ENCODE peak calls at places on chromosomes 13 and 19, in five cellular contexts. One of them, this sample, is unnamed.

GRCh38 chr13:28301839-28302238 is 163.5 kb downstream of the PAN3 start:
- DNase-seq in heart right ventricle: no peak
- DNase-seq in ascending aorta: no peak
- DNase-seq in HCT116: no peak
- DNase-seq in SK-N-SH: no peak
- DNase-seq in this sample: no peak

GRCh38 chr13:41457589-41458186 is 338 bp downstream of the RGCC start:
- DNase-seq in heart right ventricle: peak; percentile 22
- DNase-seq in ascending aorta: no peak
- DNase-seq in HCT116: no peak
- DNase-seq in SK-N-SH: peak; percentile 66
- DNase-seq in this sample: no peak

GRCh38 chr13:95420501-95420900 is 119.2 kb upstream of the ABCC4 start:
- DNase-seq in heart right ventricle: no peak
- DNase-seq in ascending aorta: no peak
- DNase-seq in HCT116: no peak
- DNase-seq in SK-N-SH: no peak
- DNase-seq in this sample: no peak

GRCh38 chr13:86383151-86383550 is 583.9 kb upstream of the SLITRK6 start:
- DNase-seq in heart right ventricle: no peak
- DNase-seq in ascending aorta: no peak
- DNase-seq in HCT116: no peak
- DNase-seq in SK-N-SH: no peak
- DNase-seq in this sample: no peak

GRCh38 chr13:33872005-33872351 is 54.0 kb downstream of the RFC3 start:
- DNase-seq in heart right ventricle: no peak
- DNase-seq in ascending aorta: no peak
- DNase-seq in HCT116: no peak
- DNase-seq in SK-N-SH: no peak
- DNase-seq in this sample: no peak

GRCh38 chr13:77492982-77493381 is 42.5 kb upstream of the SCEL start:
- DNase-seq in heart right ventricle: no peak
- DNase-seq in ascending aorta: no peak
- DNase-seq in HCT116: peak; percentile 23
- DNase-seq in SK-N-SH: peak; percentile 26
- DNase-seq in this sample: peak; percentile 8

GRCh38 chr19:28469544-28469943 is 743.4 kb downstream of the UQCRFS1 start:
- DNase-seq in heart right ventricle: no peak
- DNase-seq in ascending aorta: no peak
- DNase-seq in HCT116: no peak
- DNase-seq in SK-N-SH: no peak
- DNase-seq in this sample: no peak

GRCh38 chr13:89401209-89401810 is 1730.1 kb downstream of the SLITRK5 start:
- DNase-seq in heart right ventricle: no peak
- DNase-seq in ascending aorta: no peak
- DNase-seq in HCT116: no peak
- DNase-seq in SK-N-SH: no peak
- DNase-seq in this sample: peak; percentile 46

GRCh38 chr19:11168568-11168967 is 13.0 kb upstream of the SPC24 start:
- DNase-seq in heart right ventricle: no peak
- DNase-seq in ascending aorta: peak; percentile 90
- DNase-seq in HCT116: peak; percentile 19
- DNase-seq in SK-N-SH: no peak
- DNase-seq in this sample: peak; percentile 89

GRCh38 chr13:110716235-110716505 is 2.7 kb downstream of the ING1 start:
- DNase-seq in heart right ventricle: peak; percentile 37
- DNase-seq in ascending aorta: peak; percentile 78
- DNase-seq in HCT116: no peak
- DNase-seq in SK-N-SH: no peak
- DNase-seq in this sample: no peak

GRCh38 chr13:72891423-72891822 is 109.5 kb downstream of the PIBF1 start:
- DNase-seq in heart right ventricle: no peak
- DNase-seq in ascending aorta: no peak
- DNase-seq in HCT116: no peak
- DNase-seq in SK-N-SH: no peak
- DNase-seq in this sample: no peak

GRCh38 chr13:19661126-19661525 is 27.7 kb downstream of the MPHOSPH8 start:
- DNase-seq in heart right ventricle: no peak
- DNase-seq in ascending aorta: no peak
- DNase-seq in HCT116: no peak
- DNase-seq in SK-N-SH: no peak
- DNase-seq in this sample: no peak

GRCh38 chr19:13441810-13442512 is 64.3 kb downstream of the CACNA1A start:
- DNase-seq in heart right ventricle: peak; percentile 25
- DNase-seq in ascending aorta: no peak
- DNase-seq in HCT116: no peak
- DNase-seq in SK-N-SH: no peak
- DNase-seq in this sample: no peak

GRCh38 chr19:5354403-5354802 is 13.8 kb upstream of the PTPRS start:
- DNase-seq in heart right ventricle: no peak
- DNase-seq in ascending aorta: no peak
- DNase-seq in HCT116: no peak
- DNase-seq in SK-N-SH: peak; percentile 58
- DNase-seq in this sample: no peak

GRCh38 chr13:45786293-45786920 is 65.1 kb downstream of the SIAH3 start:
- DNase-seq in heart right ventricle: no peak
- DNase-seq in ascending aorta: no peak
- DNase-seq in HCT116: no peak
- DNase-seq in SK-N-SH: peak; percentile 34
- DNase-seq in this sample: no peak

GRCh38 chr13:97125051-97125809 is 96.9 kb upstream of the MBNL2 start:
- DNase-seq in heart right ventricle: no peak
- DNase-seq in ascending aorta: no peak
- DNase-seq in HCT116: peak; percentile 75
- DNase-seq in SK-N-SH: peak; percentile 50
- DNase-seq in this sample: peak; percentile 80

GRCh38 chr13:91406619-91407018 is 8.2 kb downstream of the GPC5 start:
- DNase-seq in heart right ventricle: no peak
- DNase-seq in ascending aorta: no peak
- DNase-seq in HCT116: peak; percentile 45
- DNase-seq in SK-N-SH: peak; percentile 21
- DNase-seq in this sample: no peak

GRCh38 chr19:43700368-43701015 is 15.4 kb upstream of the IRGC start:
- DNase-seq in heart right ventricle: peak; percentile 30
- DNase-seq in ascending aorta: no peak
- DNase-seq in HCT116: no peak
- DNase-seq in SK-N-SH: no peak
- DNase-seq in this sample: no peak

GRCh38 chr13:41356788-41357187 is 45.7 kb downstream of the NAA16 start:
- DNase-seq in heart right ventricle: no peak
- DNase-seq in ascending aorta: no peak
- DNase-seq in HCT116: no peak
- DNase-seq in SK-N-SH: no peak
- DNase-seq in this sample: no peak

GRCh38 chr13:23996456-23996855 is 99.2 kb upstream of the C1QTNF9B start:
- DNase-seq in heart right ventricle: no peak
- DNase-seq in ascending aorta: no peak
- DNase-seq in HCT116: no peak
- DNase-seq in SK-N-SH: no peak
- DNase-seq in this sample: no peak

GRCh38 chr19:50837300-50837699 is 3.9 kb upstream of the KLK15 start:
- DNase-seq in heart right ventricle: no peak
- DNase-seq in ascending aorta: no peak
- DNase-seq in HCT116: no peak
- DNase-seq in SK-N-SH: no peak
- DNase-seq in this sample: no peak

GRCh38 chr19:681029-681626 is 4.9 kb downstream of the FSTL3 start:
- DNase-seq in heart right ventricle: peak; percentile 90
- DNase-seq in ascending aorta: peak; percentile 80
- DNase-seq in HCT116: no peak
- DNase-seq in SK-N-SH: peak; percentile 97
- DNase-seq in this sample: no peak

GRCh38 chr19:49589391-49589790 is 1.6 kb upstream of the PRR12 start:
- DNase-seq in heart right ventricle: no peak
- DNase-seq in ascending aorta: no peak
- DNase-seq in HCT116: no peak
- DNase-seq in SK-N-SH: no peak
- DNase-seq in this sample: no peak

GRCh38 chr19:44705502-44706010 is 6.6 kb downstream of the CEACAM16 start:
- DNase-seq in heart right ventricle: no peak
- DNase-seq in ascending aorta: no peak
- DNase-seq in HCT116: no peak
- DNase-seq in SK-N-SH: no peak
- DNase-seq in this sample: no peak

GRCh38 chr19:35300340-35300649 is 8.3 kb downstream of the MAG start:
- DNase-seq in heart right ventricle: no peak
- DNase-seq in ascending aorta: no peak
- DNase-seq in HCT116: no peak
- DNase-seq in SK-N-SH: no peak
- DNase-seq in this sample: no peak

GRCh38 chr19:14571695-14572490 is at the start of gene NDUFB7:
- DNase-seq in heart right ventricle: peak; percentile 89
- DNase-seq in ascending aorta: peak; percentile 97
- DNase-seq in HCT116: peak; percentile 96
- DNase-seq in SK-N-SH: peak; percentile 93
- DNase-seq in this sample: peak; percentile 80

GRCh38 chr13:111418101-111418500 is 97.7 kb downstream of the TEX29 start:
- DNase-seq in heart right ventricle: no peak
- DNase-seq in ascending aorta: no peak
- DNase-seq in HCT116: no peak
- DNase-seq in SK-N-SH: no peak
- DNase-seq in this sample: no peak

GRCh38 chr19:16366433-16367268 is 42.0 kb downstream of the KLF2 start:
- DNase-seq in heart right ventricle: no peak
- DNase-seq in ascending aorta: no peak
- DNase-seq in HCT116: no peak
- DNase-seq in SK-N-SH: no peak
- DNase-seq in this sample: no peak

GRCh38 chr19:53936035-53936434 is 26.7 kb upstream of the CACNG8 start:
- DNase-seq in heart right ventricle: no peak
- DNase-seq in ascending aorta: no peak
- DNase-seq in HCT116: no peak
- DNase-seq in SK-N-SH: no peak
- DNase-seq in this sample: no peak

GRCh38 chr19:30682576-30683536 is 310.7 kb downstream of the ZNF536 start:
- DNase-seq in heart right ventricle: peak; percentile 74
- DNase-seq in ascending aorta: peak; percentile 75
- DNase-seq in HCT116: peak; percentile 12
- DNase-seq in SK-N-SH: peak; percentile 88
- DNase-seq in this sample: peak; percentile 22

GRCh38 chr19:17888260-17888659 is 16.5 kb downstream of the SLC5A5 start:
- DNase-seq in heart right ventricle: no peak
- DNase-seq in ascending aorta: no peak
- DNase-seq in HCT116: no peak
- DNase-seq in SK-N-SH: no peak
- DNase-seq in this sample: no peak

GRCh38 chr19:16739546-16739945 is 19.9 kb downstream of the NWD1 start:
- DNase-seq in heart right ventricle: no peak
- DNase-seq in ascending aorta: no peak
- DNase-seq in HCT116: no peak
- DNase-seq in SK-N-SH: no peak
- DNase-seq in this sample: no peak

GRCh38 chr13:91135949-91136348 is 211.5 kb upstream of the MIR17HG start:
- DNase-seq in heart right ventricle: no peak
- DNase-seq in ascending aorta: no peak
- DNase-seq in HCT116: no peak
- DNase-seq in SK-N-SH: no peak
- DNase-seq in this sample: no peak

DNA sequence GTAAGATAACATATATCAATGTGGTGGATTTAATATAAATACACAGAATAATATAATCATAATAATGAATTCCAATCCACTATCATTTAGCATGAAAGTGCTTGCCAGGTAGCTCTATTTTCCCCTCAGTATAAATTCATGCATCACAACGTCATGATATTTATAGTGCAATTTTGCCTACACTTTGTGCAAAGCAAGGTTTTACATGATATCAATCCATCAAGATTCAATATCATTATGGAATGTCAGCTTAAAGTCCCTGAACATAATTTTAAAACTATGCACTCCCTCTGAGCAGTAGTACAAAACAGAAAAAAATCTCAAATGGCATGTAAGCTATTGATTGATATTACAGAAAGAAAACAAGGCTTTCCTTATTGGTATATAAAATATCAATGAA is 962.2 kb upstream of the PCDH20 start:
- DNase-seq in heart right ventricle: no peak
- DNase-seq in ascending aorta: no peak
- DNase-seq in HCT116: no peak
- DNase-seq in SK-N-SH: no peak
- DNase-seq in this sample: no peak
- H3K27ac ChIP-seq in heart right ventricle: no peak overlapping the region
- H3K27ac ChIP-seq in ascending aorta: no peak overlapping the region
- H3K27ac ChIP-seq in HCT116: no peak overlapping the region
- H3K27ac ChIP-seq in SK-N-SH: no peak overlapping the region
- H3K27ac ChIP-seq in this sample: no peak overlapping the region

DNA sequence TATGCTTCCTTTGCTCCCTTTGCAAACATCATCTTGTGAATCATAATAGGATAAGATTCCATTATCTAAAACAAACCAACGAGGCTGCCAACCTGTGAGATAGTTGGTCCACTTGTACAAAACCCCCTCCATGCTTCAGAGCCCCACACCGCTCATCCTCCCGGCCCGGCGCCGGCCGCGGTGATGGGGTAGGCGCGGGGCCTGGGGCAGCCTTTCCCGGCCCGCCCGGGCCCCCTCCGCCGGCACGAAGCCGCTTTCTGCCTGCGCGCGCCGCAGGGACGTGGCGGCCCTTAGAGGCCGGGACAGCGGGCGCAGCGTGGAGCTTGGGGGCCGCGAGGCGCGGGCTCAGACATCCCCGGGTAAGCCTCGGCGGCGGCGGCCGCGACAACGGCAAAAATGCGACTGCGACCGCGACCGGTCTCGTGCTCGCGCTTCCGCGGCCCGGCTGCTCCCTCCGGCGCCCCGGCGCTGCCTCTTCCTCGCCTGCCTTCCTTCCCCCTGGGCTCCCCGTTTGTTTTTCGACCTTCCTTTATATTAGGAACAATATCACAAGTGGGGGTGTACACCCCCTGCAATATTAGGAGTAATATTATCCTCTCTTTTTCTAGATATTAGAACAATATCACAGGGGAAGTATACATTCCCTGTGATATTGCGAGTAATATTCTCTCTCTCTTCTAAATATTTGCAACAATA is 54.0 kb upstream of the CEACAM21 start:
- DNase-seq in heart right ventricle: peak; percentile 40
- DNase-seq in ascending aorta: no peak
- DNase-seq in HCT116: no peak
- DNase-seq in SK-N-SH: peak; percentile 51
- DNase-seq in this sample: no peak
- H3K27ac ChIP-seq in heart right ventricle: peak overlapping the region; percentile 89
- H3K27ac ChIP-seq in ascending aorta: peak overlapping the region; percentile 52
- H3K27ac ChIP-seq in HCT116: no peak overlapping the region
- H3K27ac ChIP-seq in SK-N-SH: no peak overlapping the region
- H3K27ac ChIP-seq in this sample: no peak overlapping the region

GRCh38 chr19:3966051-3967017 is 4.6 kb downstream of the DAPK3 start:
- DNase-seq in heart right ventricle: no peak
- DNase-seq in ascending aorta: no peak
- DNase-seq in HCT116: no peak
- DNase-seq in SK-N-SH: no peak
- DNase-seq in this sample: no peak
- H3K27ac ChIP-seq in heart right ventricle: peak overlapping the region; percentile 93
- H3K27ac ChIP-seq in ascending aorta: peak overlapping the region; percentile 91
- H3K27ac ChIP-seq in HCT116: no peak overlapping the region
- H3K27ac ChIP-seq in SK-N-SH: no peak overlapping the region
- H3K27ac ChIP-seq in this sample: no peak overlapping the region

DNA sequence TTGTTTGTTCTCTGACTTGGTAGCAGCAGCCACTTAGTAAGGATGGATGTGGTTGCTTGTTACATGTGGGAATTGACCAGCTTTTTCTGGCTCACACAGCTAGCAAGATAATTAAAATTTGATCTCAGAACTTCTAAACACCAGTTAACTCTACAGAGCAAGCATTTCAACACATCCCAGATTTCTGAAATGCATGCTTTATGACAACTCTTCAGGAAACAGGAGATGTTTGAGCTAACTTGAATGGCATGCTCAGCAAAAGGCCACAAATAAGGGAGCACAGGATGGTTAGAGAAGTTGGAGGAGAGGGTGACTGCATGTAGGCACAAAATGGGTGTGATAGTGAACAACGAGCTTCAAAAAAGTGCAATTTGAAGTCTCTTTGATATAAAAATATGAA is 167.1 kb upstream of the SPRY2 start:
- DNase-seq in heart right ventricle: no peak
- DNase-seq in ascending aorta: no peak
- DNase-seq in HCT116: no peak
- DNase-seq in SK-N-SH: no peak
- DNase-seq in this sample: no peak
- H3K27ac ChIP-seq in heart right ventricle: no peak overlapping the region
- H3K27ac ChIP-seq in ascending aorta: no peak overlapping the region
- H3K27ac ChIP-seq in HCT116: no peak overlapping the region
- H3K27ac ChIP-seq in SK-N-SH: no peak overlapping the region
- H3K27ac ChIP-seq in this sample: no peak overlapping the region